ENCODE peak calls at places on chromosome 12, in five cellular contexts. One of them, this sample, is unnamed.

GRCh38 chr12:65999564-66000280 is 130.8 kb downstream of the LLPH start:
- DNase-seq in sigmoid colon: no peak
- DNase-seq in activated naive CD4-positive, alpha-beta T cell: no peak
- DNase-seq in stimulated activated CD4-positive, alpha-beta T cell treated with anti-CD3 and anti-CD28 coated beads, TNF-alpha, amount 100 ng/mL, for 1 hour: no peak
- DNase-seq in stimulated activated CD8-positive, alpha-beta memory T cell treated with anti-CD3 and anti-CD28 coated beads, Interleukin-2, amount 100 ng/mL, for 48 hours: no peak
- DNase-seq in this sample: no peak

GRCh38 chr12:31928246-31929139 is 30.7 kb upstream of the RESF1 start:
- DNase-seq in sigmoid colon: no peak
- DNase-seq in activated naive CD4-positive, alpha-beta T cell: no peak
- DNase-seq in stimulated activated CD4-positive, alpha-beta T cell treated with anti-CD3 and anti-CD28 coated beads, TNF-alpha, amount 100 ng/mL, for 1 hour: no peak
- DNase-seq in stimulated activated CD8-positive, alpha-beta memory T cell treated with anti-CD3 and anti-CD28 coated beads, Interleukin-2, amount 100 ng/mL, for 48 hours: no peak
- DNase-seq in this sample: no peak

GRCh38 chr12:69682136-69682755 is 16.9 kb downstream of the BEST3 start:
- DNase-seq in sigmoid colon: no peak
- DNase-seq in activated naive CD4-positive, alpha-beta T cell: no peak
- DNase-seq in stimulated activated CD4-positive, alpha-beta T cell treated with anti-CD3 and anti-CD28 coated beads, TNF-alpha, amount 100 ng/mL, for 1 hour: no peak
- DNase-seq in stimulated activated CD8-positive, alpha-beta memory T cell treated with anti-CD3 and anti-CD28 coated beads, Interleukin-2, amount 100 ng/mL, for 48 hours: no peak
- DNase-seq in this sample: no peak

GRCh38 chr12:103498990-103499389 is 3.2 kb upstream of the C12orf42 start:
- DNase-seq in sigmoid colon: no peak
- DNase-seq in activated naive CD4-positive, alpha-beta T cell: no peak
- DNase-seq in stimulated activated CD4-positive, alpha-beta T cell treated with anti-CD3 and anti-CD28 coated beads, TNF-alpha, amount 100 ng/mL, for 1 hour: no peak
- DNase-seq in stimulated activated CD8-positive, alpha-beta memory T cell treated with anti-CD3 and anti-CD28 coated beads, Interleukin-2, amount 100 ng/mL, for 48 hours: no peak
- DNase-seq in this sample: no peak

GRCh38 chr12:116319851-116320621 is 42.5 kb upstream of the MED13L start:
- DNase-seq in sigmoid colon: peak; percentile 96
- DNase-seq in activated naive CD4-positive, alpha-beta T cell: no peak
- DNase-seq in stimulated activated CD4-positive, alpha-beta T cell treated with anti-CD3 and anti-CD28 coated beads, TNF-alpha, amount 100 ng/mL, for 1 hour: no peak
- DNase-seq in stimulated activated CD8-positive, alpha-beta memory T cell treated with anti-CD3 and anti-CD28 coated beads, Interleukin-2, amount 100 ng/mL, for 48 hours: peak; percentile 9
- DNase-seq in this sample: no peak

GRCh38 chr12:90260136-90260535 is 551.5 kb upstream of the ATP2B1 start:
- DNase-seq in sigmoid colon: no peak
- DNase-seq in activated naive CD4-positive, alpha-beta T cell: no peak
- DNase-seq in stimulated activated CD4-positive, alpha-beta T cell treated with anti-CD3 and anti-CD28 coated beads, TNF-alpha, amount 100 ng/mL, for 1 hour: no peak
- DNase-seq in stimulated activated CD8-positive, alpha-beta memory T cell treated with anti-CD3 and anti-CD28 coated beads, Interleukin-2, amount 100 ng/mL, for 48 hours: no peak
- DNase-seq in this sample: no peak

GRCh38 chr12:54592316-54592715 is 3.9 kb upstream of the PPP1R1A start:
- DNase-seq in sigmoid colon: no peak
- DNase-seq in activated naive CD4-positive, alpha-beta T cell: no peak
- DNase-seq in stimulated activated CD4-positive, alpha-beta T cell treated with anti-CD3 and anti-CD28 coated beads, TNF-alpha, amount 100 ng/mL, for 1 hour: no peak
- DNase-seq in stimulated activated CD8-positive, alpha-beta memory T cell treated with anti-CD3 and anti-CD28 coated beads, Interleukin-2, amount 100 ng/mL, for 48 hours: no peak
- DNase-seq in this sample: no peak

GRCh38 chr12:92492291-92492690 is 210.5 kb upstream of the PLEKHG7 start:
- DNase-seq in sigmoid colon: no peak
- DNase-seq in activated naive CD4-positive, alpha-beta T cell: no peak
- DNase-seq in stimulated activated CD4-positive, alpha-beta T cell treated with anti-CD3 and anti-CD28 coated beads, TNF-alpha, amount 100 ng/mL, for 1 hour: no peak
- DNase-seq in stimulated activated CD8-positive, alpha-beta memory T cell treated with anti-CD3 and anti-CD28 coated beads, Interleukin-2, amount 100 ng/mL, for 48 hours: no peak
- DNase-seq in this sample: no peak

GRCh38 chr12:122990961-122991622 is 10.6 kb downstream of the ARL6IP4 start:
- DNase-seq in sigmoid colon: no peak
- DNase-seq in activated naive CD4-positive, alpha-beta T cell: no peak
- DNase-seq in stimulated activated CD4-positive, alpha-beta T cell treated with anti-CD3 and anti-CD28 coated beads, TNF-alpha, amount 100 ng/mL, for 1 hour: no peak
- DNase-seq in stimulated activated CD8-positive, alpha-beta memory T cell treated with anti-CD3 and anti-CD28 coated beads, Interleukin-2, amount 100 ng/mL, for 48 hours: no peak
- DNase-seq in this sample: no peak

GRCh38 chr12:104381721-104382480 is 74.8 kb upstream of the CHST11 start:
- DNase-seq in sigmoid colon: peak; percentile 87
- DNase-seq in activated naive CD4-positive, alpha-beta T cell: peak; percentile 73
- DNase-seq in stimulated activated CD4-positive, alpha-beta T cell treated with anti-CD3 and anti-CD28 coated beads, TNF-alpha, amount 100 ng/mL, for 1 hour: peak; percentile 71
- DNase-seq in stimulated activated CD8-positive, alpha-beta memory T cell treated with anti-CD3 and anti-CD28 coated beads, Interleukin-2, amount 100 ng/mL, for 48 hours: peak; percentile 55
- DNase-seq in this sample: peak; percentile 79

GRCh38 chr12:119444462-119445044 is 110.0 kb downstream of the CCDC60 start:
- DNase-seq in sigmoid colon: no peak
- DNase-seq in activated naive CD4-positive, alpha-beta T cell: no peak
- DNase-seq in stimulated activated CD4-positive, alpha-beta T cell treated with anti-CD3 and anti-CD28 coated beads, TNF-alpha, amount 100 ng/mL, for 1 hour: peak; percentile 2
- DNase-seq in stimulated activated CD8-positive, alpha-beta memory T cell treated with anti-CD3 and anti-CD28 coated beads, Interleukin-2, amount 100 ng/mL, for 48 hours: peak; percentile 7
- DNase-seq in this sample: no peak

GRCh38 chr12:69658203-69658602 is 40.9 kb downstream of the BEST3 start:
- DNase-seq in sigmoid colon: no peak
- DNase-seq in activated naive CD4-positive, alpha-beta T cell: no peak
- DNase-seq in stimulated activated CD4-positive, alpha-beta T cell treated with anti-CD3 and anti-CD28 coated beads, TNF-alpha, amount 100 ng/mL, for 1 hour: no peak
- DNase-seq in stimulated activated CD8-positive, alpha-beta memory T cell treated with anti-CD3 and anti-CD28 coated beads, Interleukin-2, amount 100 ng/mL, for 48 hours: no peak
- DNase-seq in this sample: no peak

GRCh38 chr12:123150804-123151678 is at the start of gene PITPNM2:
- DNase-seq in sigmoid colon: peak; percentile 78
- DNase-seq in activated naive CD4-positive, alpha-beta T cell: peak; percentile 41
- DNase-seq in stimulated activated CD4-positive, alpha-beta T cell treated with anti-CD3 and anti-CD28 coated beads, TNF-alpha, amount 100 ng/mL, for 1 hour: peak; percentile 54
- DNase-seq in stimulated activated CD8-positive, alpha-beta memory T cell treated with anti-CD3 and anti-CD28 coated beads, Interleukin-2, amount 100 ng/mL, for 48 hours: peak; percentile 53
- DNase-seq in this sample: no peak

GRCh38 chr12:124098101-124098757 is 125.2 kb downstream of the ZNF664 start:
- DNase-seq in sigmoid colon: no peak
- DNase-seq in activated naive CD4-positive, alpha-beta T cell: no peak
- DNase-seq in stimulated activated CD4-positive, alpha-beta T cell treated with anti-CD3 and anti-CD28 coated beads, TNF-alpha, amount 100 ng/mL, for 1 hour: no peak
- DNase-seq in stimulated activated CD8-positive, alpha-beta memory T cell treated with anti-CD3 and anti-CD28 coated beads, Interleukin-2, amount 100 ng/mL, for 48 hours: no peak
- DNase-seq in this sample: no peak

GRCh38 chr12:49347307-49348237 is 884 bp downstream of the DNAJC22 start:
- DNase-seq in sigmoid colon: peak; percentile 86
- DNase-seq in activated naive CD4-positive, alpha-beta T cell: peak; percentile 68
- DNase-seq in stimulated activated CD4-positive, alpha-beta T cell treated with anti-CD3 and anti-CD28 coated beads, TNF-alpha, amount 100 ng/mL, for 1 hour: peak; percentile 74
- DNase-seq in stimulated activated CD8-positive, alpha-beta memory T cell treated with anti-CD3 and anti-CD28 coated beads, Interleukin-2, amount 100 ng/mL, for 48 hours: peak; percentile 67
- DNase-seq in this sample: no peak

GRCh38 chr12:6158263-6158662 is 33.8 kb upstream of the VWF start:
- DNase-seq in sigmoid colon: no peak
- DNase-seq in activated naive CD4-positive, alpha-beta T cell: no peak
- DNase-seq in stimulated activated CD4-positive, alpha-beta T cell treated with anti-CD3 and anti-CD28 coated beads, TNF-alpha, amount 100 ng/mL, for 1 hour: no peak
- DNase-seq in stimulated activated CD8-positive, alpha-beta memory T cell treated with anti-CD3 and anti-CD28 coated beads, Interleukin-2, amount 100 ng/mL, for 48 hours: no peak
- DNase-seq in this sample: no peak

GRCh38 chr12:116818341-116818856 is 62.8 kb downstream of the HRK start:
- DNase-seq in sigmoid colon: no peak
- DNase-seq in activated naive CD4-positive, alpha-beta T cell: no peak
- DNase-seq in stimulated activated CD4-positive, alpha-beta T cell treated with anti-CD3 and anti-CD28 coated beads, TNF-alpha, amount 100 ng/mL, for 1 hour: no peak
- DNase-seq in stimulated activated CD8-positive, alpha-beta memory T cell treated with anti-CD3 and anti-CD28 coated beads, Interleukin-2, amount 100 ng/mL, for 48 hours: no peak
- DNase-seq in this sample: no peak

GRCh38 chr12:23209793-23210192 is 584.8 kb downstream of the ETNK1 start:
- DNase-seq in sigmoid colon: no peak
- DNase-seq in activated naive CD4-positive, alpha-beta T cell: no peak
- DNase-seq in stimulated activated CD4-positive, alpha-beta T cell treated with anti-CD3 and anti-CD28 coated beads, TNF-alpha, amount 100 ng/mL, for 1 hour: no peak
- DNase-seq in stimulated activated CD8-positive, alpha-beta memory T cell treated with anti-CD3 and anti-CD28 coated beads, Interleukin-2, amount 100 ng/mL, for 48 hours: no peak
- DNase-seq in this sample: no peak

GRCh38 chr12:93832126-93832525 is 155.0 kb downstream of the CRADD start:
- DNase-seq in sigmoid colon: no peak
- DNase-seq in activated naive CD4-positive, alpha-beta T cell: no peak
- DNase-seq in stimulated activated CD4-positive, alpha-beta T cell treated with anti-CD3 and anti-CD28 coated beads, TNF-alpha, amount 100 ng/mL, for 1 hour: no peak
- DNase-seq in stimulated activated CD8-positive, alpha-beta memory T cell treated with anti-CD3 and anti-CD28 coated beads, Interleukin-2, amount 100 ng/mL, for 48 hours: no peak
- DNase-seq in this sample: no peak

GRCh38 chr12:97575792-97576191 is 113.2 kb downstream of the RMST start:
- DNase-seq in sigmoid colon: no peak
- DNase-seq in activated naive CD4-positive, alpha-beta T cell: no peak
- DNase-seq in stimulated activated CD4-positive, alpha-beta T cell treated with anti-CD3 and anti-CD28 coated beads, TNF-alpha, amount 100 ng/mL, for 1 hour: no peak
- DNase-seq in stimulated activated CD8-positive, alpha-beta memory T cell treated with anti-CD3 and anti-CD28 coated beads, Interleukin-2, amount 100 ng/mL, for 48 hours: no peak
- DNase-seq in this sample: no peak

GRCh38 chr12:11795910-11796459 is 146.5 kb downstream of the ETV6 start:
- DNase-seq in sigmoid colon: no peak
- DNase-seq in activated naive CD4-positive, alpha-beta T cell: no peak
- DNase-seq in stimulated activated CD4-positive, alpha-beta T cell treated with anti-CD3 and anti-CD28 coated beads, TNF-alpha, amount 100 ng/mL, for 1 hour: no peak
- DNase-seq in stimulated activated CD8-positive, alpha-beta memory T cell treated with anti-CD3 and anti-CD28 coated beads, Interleukin-2, amount 100 ng/mL, for 48 hours: no peak
- DNase-seq in this sample: no peak

GRCh38 chr12:121239704-121240420 is 29.9 kb downstream of the P2RX4 start:
- DNase-seq in sigmoid colon: no peak
- DNase-seq in activated naive CD4-positive, alpha-beta T cell: no peak
- DNase-seq in stimulated activated CD4-positive, alpha-beta T cell treated with anti-CD3 and anti-CD28 coated beads, TNF-alpha, amount 100 ng/mL, for 1 hour: no peak
- DNase-seq in stimulated activated CD8-positive, alpha-beta memory T cell treated with anti-CD3 and anti-CD28 coated beads, Interleukin-2, amount 100 ng/mL, for 48 hours: no peak
- DNase-seq in this sample: no peak

GRCh38 chr12:91406920-91407341 is 224.3 kb upstream of the DCN start:
- DNase-seq in sigmoid colon: no peak
- DNase-seq in activated naive CD4-positive, alpha-beta T cell: no peak
- DNase-seq in stimulated activated CD4-positive, alpha-beta T cell treated with anti-CD3 and anti-CD28 coated beads, TNF-alpha, amount 100 ng/mL, for 1 hour: no peak
- DNase-seq in stimulated activated CD8-positive, alpha-beta memory T cell treated with anti-CD3 and anti-CD28 coated beads, Interleukin-2, amount 100 ng/mL, for 48 hours: no peak
- DNase-seq in this sample: no peak

GRCh38 chr12:47812797-47813490 is 6.8 kb downstream of the HDAC7 start:
- DNase-seq in sigmoid colon: peak; percentile 96
- DNase-seq in activated naive CD4-positive, alpha-beta T cell: peak; percentile 87
- DNase-seq in stimulated activated CD4-positive, alpha-beta T cell treated with anti-CD3 and anti-CD28 coated beads, TNF-alpha, amount 100 ng/mL, for 1 hour: peak; percentile 86
- DNase-seq in stimulated activated CD8-positive, alpha-beta memory T cell treated with anti-CD3 and anti-CD28 coated beads, Interleukin-2, amount 100 ng/mL, for 48 hours: peak; percentile 85
- DNase-seq in this sample: peak; percentile 68

GRCh38 chr12:6052940-6053329 is 71.5 kb downstream of the VWF start:
- DNase-seq in sigmoid colon: no peak
- DNase-seq in activated naive CD4-positive, alpha-beta T cell: no peak
- DNase-seq in stimulated activated CD4-positive, alpha-beta T cell treated with anti-CD3 and anti-CD28 coated beads, TNF-alpha, amount 100 ng/mL, for 1 hour: no peak
- DNase-seq in stimulated activated CD8-positive, alpha-beta memory T cell treated with anti-CD3 and anti-CD28 coated beads, Interleukin-2, amount 100 ng/mL, for 48 hours: no peak
- DNase-seq in this sample: no peak

GRCh38 chr12:112375105-112375504 is 7.1 kb downstream of the HECTD4 start:
- DNase-seq in sigmoid colon: no peak
- DNase-seq in activated naive CD4-positive, alpha-beta T cell: no peak
- DNase-seq in stimulated activated CD4-positive, alpha-beta T cell treated with anti-CD3 and anti-CD28 coated beads, TNF-alpha, amount 100 ng/mL, for 1 hour: no peak
- DNase-seq in stimulated activated CD8-positive, alpha-beta memory T cell treated with anti-CD3 and anti-CD28 coated beads, Interleukin-2, amount 100 ng/mL, for 48 hours: no peak
- DNase-seq in this sample: no peak

GRCh38 chr12:54360717-54361456 is 3.4 kb downstream of the GPR84 start:
- DNase-seq in sigmoid colon: peak; percentile 88
- DNase-seq in activated naive CD4-positive, alpha-beta T cell: peak; percentile 41
- DNase-seq in stimulated activated CD4-positive, alpha-beta T cell treated with anti-CD3 and anti-CD28 coated beads, TNF-alpha, amount 100 ng/mL, for 1 hour: peak; percentile 42
- DNase-seq in stimulated activated CD8-positive, alpha-beta memory T cell treated with anti-CD3 and anti-CD28 coated beads, Interleukin-2, amount 100 ng/mL, for 48 hours: peak; percentile 26
- DNase-seq in this sample: no peak

GRCh38 chr12:92431146-92431545 is 271.6 kb upstream of the PLEKHG7 start:
- DNase-seq in sigmoid colon: no peak
- DNase-seq in activated naive CD4-positive, alpha-beta T cell: no peak
- DNase-seq in stimulated activated CD4-positive, alpha-beta T cell treated with anti-CD3 and anti-CD28 coated beads, TNF-alpha, amount 100 ng/mL, for 1 hour: no peak
- DNase-seq in stimulated activated CD8-positive, alpha-beta memory T cell treated with anti-CD3 and anti-CD28 coated beads, Interleukin-2, amount 100 ng/mL, for 48 hours: no peak
- DNase-seq in this sample: no peak

GRCh38 chr12:66036317-66036716 is 94.2 kb downstream of the LLPH start:
- DNase-seq in sigmoid colon: no peak
- DNase-seq in activated naive CD4-positive, alpha-beta T cell: no peak
- DNase-seq in stimulated activated CD4-positive, alpha-beta T cell treated with anti-CD3 and anti-CD28 coated beads, TNF-alpha, amount 100 ng/mL, for 1 hour: no peak
- DNase-seq in stimulated activated CD8-positive, alpha-beta memory T cell treated with anti-CD3 and anti-CD28 coated beads, Interleukin-2, amount 100 ng/mL, for 48 hours: no peak
- DNase-seq in this sample: no peak

GRCh38 chr12:27782481-27782880 is 2.4 kb upstream of the MANSC4 start:
- DNase-seq in sigmoid colon: no peak
- DNase-seq in activated naive CD4-positive, alpha-beta T cell: no peak
- DNase-seq in stimulated activated CD4-positive, alpha-beta T cell treated with anti-CD3 and anti-CD28 coated beads, TNF-alpha, amount 100 ng/mL, for 1 hour: no peak
- DNase-seq in stimulated activated CD8-positive, alpha-beta memory T cell treated with anti-CD3 and anti-CD28 coated beads, Interleukin-2, amount 100 ng/mL, for 48 hours: no peak
- DNase-seq in this sample: no peak

GRCh38 chr12:27498761-27499160 is 25.2 kb upstream of the PPFIBP1 start:
- DNase-seq in sigmoid colon: no peak
- DNase-seq in activated naive CD4-positive, alpha-beta T cell: no peak
- DNase-seq in stimulated activated CD4-positive, alpha-beta T cell treated with anti-CD3 and anti-CD28 coated beads, TNF-alpha, amount 100 ng/mL, for 1 hour: no peak
- DNase-seq in stimulated activated CD8-positive, alpha-beta memory T cell treated with anti-CD3 and anti-CD28 coated beads, Interleukin-2, amount 100 ng/mL, for 48 hours: no peak
- DNase-seq in this sample: no peak

GRCh38 chr12:546920-547845 is 87.4 kb downstream of the B4GALNT3 start:
- DNase-seq in sigmoid colon: no peak
- DNase-seq in activated naive CD4-positive, alpha-beta T cell: peak; percentile 60
- DNase-seq in stimulated activated CD4-positive, alpha-beta T cell treated with anti-CD3 and anti-CD28 coated beads, TNF-alpha, amount 100 ng/mL, for 1 hour: peak; percentile 65
- DNase-seq in stimulated activated CD8-positive, alpha-beta memory T cell treated with anti-CD3 and anti-CD28 coated beads, Interleukin-2, amount 100 ng/mL, for 48 hours: peak; percentile 53
- DNase-seq in this sample: no peak

GRCh38 chr12:28089363-28089762 is 100.9 kb upstream of the CCDC91 start:
- DNase-seq in sigmoid colon: no peak
- DNase-seq in activated naive CD4-positive, alpha-beta T cell: no peak
- DNase-seq in stimulated activated CD4-positive, alpha-beta T cell treated with anti-CD3 and anti-CD28 coated beads, TNF-alpha, amount 100 ng/mL, for 1 hour: no peak
- DNase-seq in stimulated activated CD8-positive, alpha-beta memory T cell treated with anti-CD3 and anti-CD28 coated beads, Interleukin-2, amount 100 ng/mL, for 48 hours: no peak
- DNase-seq in this sample: no peak

This sample was measured in omental fat pad.